ENCODE peak calls at places on chromosomes 12 and 14, in five cellular contexts. One of them, this sample, is unnamed.

GRCh38 chr12:52645982-52646381 is 6.0 kb downstream of the KRT2 start:
- DNase-seq in BJ: no peak
- DNase-seq in epithelial cell of esophagus: peak
- DNase-seq in HCT116: no peak
- DNase-seq in adrenal gland: no peak
- DNase-seq in this sample: no peak

GRCh38 chr12:115408642-115409041 is 724.7 kb upstream of the TBX3 start:
- DNase-seq in HCT116: no peak
- DNase-seq in BJ: no peak
- DNase-seq in adrenal gland: no peak
- DNase-seq in epithelial cell of esophagus: no peak
- DNase-seq in this sample: no peak

GRCh38 chr14:99073401-99073800 is 198.6 kb downstream of the BCL11B start:
- DNase-seq in HCT116: no peak
- DNase-seq in epithelial cell of esophagus: no peak
- DNase-seq in BJ: no peak
- DNase-seq in adrenal gland: no peak
- DNase-seq in this sample: no peak

GRCh38 chr14:22225526-22226133 is 363.4 kb downstream of the DAD1 start:
- DNase-seq in epithelial cell of esophagus: peak
- DNase-seq in adrenal gland: no peak
- DNase-seq in HCT116: no peak
- DNase-seq in BJ: no peak
- DNase-seq in this sample: no peak

GRCh38 chr12:12586879-12587675 is 24.4 kb upstream of the DUSP16 start:
- DNase-seq in BJ: no peak
- DNase-seq in HCT116: no peak
- DNase-seq in adrenal gland: peak
- DNase-seq in epithelial cell of esophagus: peak
- DNase-seq in this sample: no peak

GRCh38 chr14:35286707-35287106 is 5.5 kb upstream of the PSMA6 start:
- DNase-seq in epithelial cell of esophagus: no peak
- DNase-seq in BJ: no peak
- DNase-seq in HCT116: no peak
- DNase-seq in adrenal gland: no peak
- DNase-seq in this sample: no peak

GRCh38 chr14:70907996-70908917 is 998 bp downstream of the PCNX1 start:
- DNase-seq in HCT116: no peak
- DNase-seq in BJ: no peak
- DNase-seq in epithelial cell of esophagus: peak
- DNase-seq in adrenal gland: peak
- DNase-seq in this sample: no peak

GRCh38 chr12:57839996-57840395 is 6.5 kb downstream of the CTDSP2 start:
- DNase-seq in adrenal gland: no peak
- DNase-seq in HCT116: no peak
- DNase-seq in BJ: no peak
- DNase-seq in epithelial cell of esophagus: no peak
- DNase-seq in this sample: no peak

GRCh38 chr14:23183479-23183878 is at the start of gene SLC7A8:
- DNase-seq in adrenal gland: peak
- DNase-seq in epithelial cell of esophagus: no peak
- DNase-seq in HCT116: peak
- DNase-seq in BJ: no peak
- DNase-seq in this sample: no peak

GRCh38 chr14:86884498-86884897 is 1108.5 kb downstream of the GALC start:
- DNase-seq in BJ: no peak
- DNase-seq in epithelial cell of esophagus: no peak
- DNase-seq in adrenal gland: no peak
- DNase-seq in HCT116: no peak
- DNase-seq in this sample: no peak

GRCh38 chr12:56317675-56318074 is 1.9 kb upstream of the CNPY2 start:
- DNase-seq in BJ: no peak
- DNase-seq in adrenal gland: no peak
- DNase-seq in epithelial cell of esophagus: no peak
- DNase-seq in HCT116: no peak
- DNase-seq in this sample: no peak

GRCh38 chr14:68518910-68519686 is 273.8 kb downstream of the ZFP36L1 start:
- DNase-seq in adrenal gland: peak
- DNase-seq in epithelial cell of esophagus: peak
- DNase-seq in BJ: no peak
- DNase-seq in HCT116: no peak
- DNase-seq in this sample: no peak

GRCh38 chr14:82084813-82085212 is 551.2 kb upstream of the SEL1L start:
- DNase-seq in BJ: no peak
- DNase-seq in adrenal gland: no peak
- DNase-seq in HCT116: no peak
- DNase-seq in epithelial cell of esophagus: no peak
- DNase-seq in this sample: no peak

GRCh38 chr12:460301-461230 is 827 bp downstream of the B4GALNT3 start:
- DNase-seq in epithelial cell of esophagus: no peak
- DNase-seq in adrenal gland: peak
- DNase-seq in BJ: no peak
- DNase-seq in HCT116: no peak
- DNase-seq in this sample: no peak

GRCh38 chr14:76125506-76125905 is 26.2 kb upstream of the GPATCH2L start:
- DNase-seq in adrenal gland: no peak
- DNase-seq in BJ: no peak
- DNase-seq in epithelial cell of esophagus: no peak
- DNase-seq in HCT116: no peak
- DNase-seq in this sample: no peak

GRCh38 chr14:105943973-105944602 is 417.7 kb downstream of the TMEM121 start:
- DNase-seq in epithelial cell of esophagus: no peak
- DNase-seq in adrenal gland: no peak
- DNase-seq in BJ: no peak
- DNase-seq in HCT116: no peak
- DNase-seq in this sample: no peak

GRCh38 chr12:49939307-49939706 is 11.2 kb upstream of the AQP2 start:
- DNase-seq in HCT116: no peak
- DNase-seq in BJ: no peak
- DNase-seq in epithelial cell of esophagus: no peak
- DNase-seq in adrenal gland: no peak
- DNase-seq in this sample: no peak

GRCh38 chr12:39272934-39273770 is 169.8 kb downstream of the KIF21A start:
- DNase-seq in epithelial cell of esophagus: peak
- DNase-seq in HCT116: peak
- DNase-seq in adrenal gland: peak
- DNase-seq in BJ: no peak
- DNase-seq in this sample: peak

GRCh38 chr12:132218915-132219314 is 74.7 kb downstream of the NOC4L start:
- DNase-seq in adrenal gland: no peak
- DNase-seq in epithelial cell of esophagus: no peak
- DNase-seq in HCT116: peak
- DNase-seq in BJ: no peak
- DNase-seq in this sample: no peak

GRCh38 chr12:64670856-64671639 is 60.8 kb downstream of the RASSF3 start:
- DNase-seq in epithelial cell of esophagus: peak
- DNase-seq in adrenal gland: peak
- DNase-seq in HCT116: peak
- DNase-seq in BJ: no peak
- DNase-seq in this sample: no peak

GRCh38 chr12:85441025-85441424 is 161.0 kb downstream of the ALX1 start:
- DNase-seq in HCT116: no peak
- DNase-seq in adrenal gland: no peak
- DNase-seq in BJ: no peak
- DNase-seq in epithelial cell of esophagus: no peak
- DNase-seq in this sample: no peak

GRCh38 chr12:53160673-53161072 is 19.8 kb upstream of the ZNF740 start:
- DNase-seq in adrenal gland: no peak
- DNase-seq in epithelial cell of esophagus: no peak
- DNase-seq in HCT116: no peak
- DNase-seq in BJ: no peak
- DNase-seq in this sample: no peak

GRCh38 chr14:52350445-52350844 is 36.3 kb downstream of the PTGER2 start:
- DNase-seq in epithelial cell of esophagus: no peak
- DNase-seq in BJ: no peak
- DNase-seq in adrenal gland: no peak
- DNase-seq in HCT116: no peak
- DNase-seq in this sample: no peak

DNA sequence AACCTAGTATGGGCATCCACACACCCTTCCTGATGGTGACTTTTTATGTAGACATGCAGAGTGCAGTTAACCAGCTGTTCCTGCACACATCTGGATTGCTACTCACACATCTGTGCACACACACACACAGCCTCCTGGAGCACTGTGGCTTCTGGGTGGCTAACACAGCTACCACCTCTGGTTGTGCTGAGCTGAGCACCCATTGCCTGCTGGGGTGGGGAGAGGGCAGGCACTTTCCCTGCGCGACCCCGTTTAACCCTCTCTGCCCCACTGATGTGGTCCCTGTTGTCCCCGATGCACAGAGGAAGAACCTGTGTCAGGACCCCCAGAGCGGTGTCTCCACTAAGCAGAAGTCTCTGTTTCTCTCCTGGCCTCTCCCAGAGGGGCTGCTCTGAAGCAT is 14.4 kb upstream of the SERPINA3 start:
- DNase-seq in HCT116: no peak
- DNase-seq in BJ: no peak
- DNase-seq in epithelial cell of esophagus: no peak
- DNase-seq in adrenal gland: no peak
- DNase-seq in this sample: no peak
- H3K4me3 ChIP-seq in HCT116: no peak
- H3K4me3 ChIP-seq in BJ: no peak
- H3K4me3 ChIP-seq in epithelial cell of esophagus: no peak
- H3K4me3 ChIP-seq in adrenal gland: no peak
- H3K4me3 ChIP-seq in this sample: no peak

GRCh38 chr14:61696753-61697318 is 1.5 kb downstream of the HIF1A start:
- DNase-seq in epithelial cell of esophagus: no peak
- DNase-seq in adrenal gland: no peak
- DNase-seq in BJ: no peak
- DNase-seq in HCT116: no peak
- DNase-seq in this sample: no peak

GRCh38 chr14:61698216-61698980 is 3.1 kb downstream of the HIF1A start:
- DNase-seq in BJ: no peak
- DNase-seq in HCT116: no peak
- DNase-seq in epithelial cell of esophagus: no peak
- DNase-seq in adrenal gland: no peak
- DNase-seq in this sample: no peak

GRCh38 chr14:61694039-61694438 is 1.3 kb upstream of the HIF1A start:
- DNase-seq in adrenal gland: no peak
- DNase-seq in BJ: no peak
- DNase-seq in HCT116: no peak
- DNase-seq in epithelial cell of esophagus: no peak
- DNase-seq in this sample: no peak

GRCh38 chr14:61695695-61696527 is 598 bp downstream of the HIF1A start:
- DNase-seq in HCT116: no peak
- DNase-seq in epithelial cell of esophagus: peak
- DNase-seq in adrenal gland: peak
- DNase-seq in BJ: no peak
- DNase-seq in this sample: no peak

GRCh38 chr14:61694830-61695694 is at the start of gene HIF1A:
- DNase-seq in HCT116: peak
- DNase-seq in adrenal gland: peak
- DNase-seq in epithelial cell of esophagus: peak
- DNase-seq in BJ: peak
- DNase-seq in this sample: peak
- TF ChIP-seq CTCF in HCT116: no peak
- TF ChIP-seq CTCF in adrenal gland: no peak
- TF ChIP-seq CTCF in epithelial cell of esophagus: peak
- TF ChIP-seq CTCF in BJ: peak
- TF ChIP-seq CTCF in this sample: peak

GRCh38 chr14:74841230-74842207 is 34.4 kb downstream of the PROX2 start:
- DNase-seq in adrenal gland: no peak
- DNase-seq in BJ: no peak
- DNase-seq in HCT116: no peak
- DNase-seq in epithelial cell of esophagus: no peak
- DNase-seq in this sample: no peak
- H3K4me3 ChIP-seq in adrenal gland: no peak
- H3K4me3 ChIP-seq in BJ: no peak
- H3K4me3 ChIP-seq in HCT116: no peak
- H3K4me3 ChIP-seq in epithelial cell of esophagus: no peak
- H3K4me3 ChIP-seq in this sample: no peak

GRCh38 chr14:100417466-100417865 is 94.3 kb downstream of the SLC25A47 start:
- DNase-seq in epithelial cell of esophagus: peak
- DNase-seq in BJ: peak
- DNase-seq in adrenal gland: peak
- DNase-seq in HCT116: peak
- DNase-seq in this sample: peak
- TF ChIP-seq CTCF in epithelial cell of esophagus: peak
- TF ChIP-seq CTCF in BJ: peak
- TF ChIP-seq CTCF in adrenal gland: peak
- TF ChIP-seq CTCF in HCT116: peak
- TF ChIP-seq CTCF in this sample: peak

GRCh38 chr12:10215451-10215850 is 2.8 kb downstream of the GABARAPL1 start:
- DNase-seq in BJ: no peak
- DNase-seq in epithelial cell of esophagus: no peak
- DNase-seq in HCT116: no peak
- DNase-seq in adrenal gland: no peak
- DNase-seq in this sample: no peak
- H3K4me3 ChIP-seq in BJ: peak
- H3K4me3 ChIP-seq in epithelial cell of esophagus: no peak
- H3K4me3 ChIP-seq in HCT116: no peak
- H3K4me3 ChIP-seq in adrenal gland: no peak
- H3K4me3 ChIP-seq in this sample: no peak

GRCh38 chr12:3207858-3208257 is 130.7 kb downstream of the TSPAN9 start:
- DNase-seq in HCT116: peak
- DNase-seq in BJ: no peak
- DNase-seq in adrenal gland: no peak
- DNase-seq in epithelial cell of esophagus: peak
- DNase-seq in this sample: no peak
- TF ChIP-seq CTCF in HCT116: peak
- TF ChIP-seq CTCF in BJ: no peak
- TF ChIP-seq CTCF in adrenal gland: no peak
- TF ChIP-seq CTCF in epithelial cell of esophagus: peak
- TF ChIP-seq CTCF in this sample: no peak

GRCh38 chr12:6824085-6824800 is 2.6 kb downstream of the GPR162 start:
- DNase-seq in BJ: no peak
- DNase-seq in epithelial cell of esophagus: no peak
- DNase-seq in adrenal gland: no peak
- DNase-seq in HCT116: no peak
- DNase-seq in this sample: no peak

GRCh38 chr12:6823161-6824084 is 1.8 kb downstream of the GPR162 start:
- DNase-seq in epithelial cell of esophagus: no peak
- DNase-seq in BJ: no peak
- DNase-seq in adrenal gland: no peak
- DNase-seq in HCT116: no peak
- DNase-seq in this sample: no peak

GRCh38 chr12:6825398-6826124 is 2.6 kb upstream of the P3H3 start:
- DNase-seq in epithelial cell of esophagus: peak
- DNase-seq in adrenal gland: peak
- DNase-seq in BJ: no peak
- DNase-seq in HCT116: peak
- DNase-seq in this sample: peak

GRCh38 chr12:6826125-6826733 is 2.0 kb upstream of the P3H3 start:
- DNase-seq in HCT116: no peak
- DNase-seq in adrenal gland: no peak
- DNase-seq in epithelial cell of esophagus: no peak
- DNase-seq in BJ: no peak
- DNase-seq in this sample: no peak

GRCh38 chr12:6824962-6825381 is 3.2 kb upstream of the P3H3 start:
- DNase-seq in HCT116: no peak
- DNase-seq in adrenal gland: no peak
- DNase-seq in BJ: no peak
- DNase-seq in epithelial cell of esophagus: peak
- DNase-seq in this sample: no peak
- H3K4me3 ChIP-seq in HCT116: no peak
- H3K4me3 ChIP-seq in adrenal gland: no peak
- H3K4me3 ChIP-seq in BJ: peak
- H3K4me3 ChIP-seq in epithelial cell of esophagus: no peak
- H3K4me3 ChIP-seq in this sample: peak